ENCODE peak calls at places on chromosomes 1 and 21, in four cellular contexts. R is neuronal stem cell, N is colonic mucosa, W is upper lobe of right lung. B is an unnamed sample. For H3K4me1, the result is how much of the 10 kb centered on the place peaks cover.

GRCh38 chr1:27399251-27399885 is 6.9 kb downstream of the GPR3 start:
- DNase-seq in R (no peak), N (no peak), W (no peak), B (no peak)

GRCh38 chr1:193489191-193489590 is 302.8 kb upstream of the B3GALT2 start:
- DNase-seq in R (no peak), N (no peak), W (no peak), B (no peak)

GRCh38 chr1:12112711-12113161 is 49.6 kb downstream of the TNFRSF8 start:
- DNase-seq in W (no peak), R (no peak), N (no peak), B (no peak)

GRCh38 chr1:99662581-99663208 is 16.8 kb downstream of the PALMD start:
- DNase-seq in W (no peak), N (peak), R (no peak), B (peak)

GRCh38 chr21:42644223-42645208 is 8.9 kb upstream of the PDE9A start:
- DNase-seq in R (no peak), N (no peak), W (no peak), B (no peak)

GRCh38 chr1:99726818-99727217 is 39.6 kb downstream of the FRRS1 start:
- DNase-seq in N (no peak), W (no peak), R (no peak), B (peak)

GRCh38 chr1:205066221-205066818 is 17.9 kb downstream of the TMEM81 start:
- DNase-seq in N (no peak), W (peak), R (no peak), B (no peak)

GRCh38 chr1:94061513-94062443 is 59.2 kb downstream of the ABCA4 start:
- DNase-seq in R (peak), N (peak), W (peak), B (peak)

GRCh38 chr1:30893776-30894507 is 14.6 kb downstream of the SDC3 start:
- DNase-seq in W (no peak), N (no peak), R (peak), B (no peak)

GRCh38 chr21:21147374-21147745 is 149.2 kb downstream of the NCAM2 start:
- DNase-seq in R (no peak), W (no peak), N (no peak), B (no peak)

GRCh38 chr1:162094271-162094670 is 24.8 kb downstream of the NOS1AP start:
- DNase-seq in W (no peak), R (no peak), N (no peak), B (no peak)

GRCh38 chr1:156938813-156939212 is 18.4 kb downstream of the LRRC71 start:
- DNase-seq in N (no peak), R (no peak), W (no peak), B (no peak)

GRCh38 chr21:40616377-40616704 is 230.6 kb downstream of the DSCAM start:
- DNase-seq in N (no peak), W (no peak), R (no peak), B (no peak)

GRCh38 chr1:220527279-220528048 is 472 bp upstream of the MARK1 start:
- DNase-seq in W (no peak), N (peak), R (peak), B (peak)

GRCh38 chr1:191578281-191578680 is 580.0 kb upstream of the RGS18 start:
- DNase-seq in R (no peak), W (no peak), N (no peak), B (no peak)

GRCh38 chr1:172581273-172581672 is 48.3 kb downstream of the SUCO start:
- DNase-seq in N (no peak), W (no peak), R (no peak), B (no peak)

GRCh38 chr1:90919900-90920299 is 101.9 kb downstream of the ZNF644 start:
- DNase-seq in N (no peak), R (no peak), W (no peak), B (no peak)

GRCh38 chr1:119084651-119085262 is 55.7 kb downstream of the WARS2 start:
- DNase-seq in W (no peak), N (no peak), R (no peak), B (no peak)

GRCh38 chr21:44892536-44893277 is 19.2 kb upstream of the PTTG1IP start:
- DNase-seq in N (peak), W (peak), R (peak), B (peak)

GRCh38 chr1:228374711-228375577 is 31.7 kb downstream of the TRIM11 start:
- DNase-seq in R (no peak), N (peak), W (peak), B (no peak)

GRCh38 chr21:18608226-18608625 is 204.6 kb upstream of the TMPRSS15 start:
- DNase-seq in W (no peak), N (no peak), R (no peak), B (no peak)

GRCh38 chr1:97849350-97850339 is 71.2 kb downstream of the DPYD start:
- DNase-seq in R (no peak), N (no peak), W (no peak), B (peak)

GRCh38 chr1:207997486-207998268 is 86.8 kb upstream of the CD34 start:
- DNase-seq in W (peak), N (peak), R (peak), B (peak)

GRCh38 chr1:162720996-162721395 is 69.5 kb upstream of the HSD17B7 start:
- DNase-seq in W (no peak), R (no peak), N (no peak), B (no peak)

GRCh38 chr1:1598051-1598719 is 1.8 kb downstream of the FNDC10 start:
- DNase-seq in N (no peak), R (no peak), W (no peak), B (no peak)

GRCh38 chr1:1779691-1780597 is 1.7 kb upstream of the NADK start:
- DNase-seq in N (peak), R (no peak), W (peak), B (peak)

GRCh38 chr21:31194510-31195293 is 149.4 kb downstream of the TIAM1 start:
- DNase-seq in R (no peak), W (no peak), N (no peak), B (no peak)

GRCh38 chr1:152870831-152871730 is 7.0 kb upstream of the SMCP start:
- DNase-seq in R (peak), N (no peak), W (no peak), B (no peak)

GRCh38 chr1:110343249-110343648 is 4.1 kb downstream of the RBM15 start:
- DNase-seq in N (no peak), R (no peak), W (no peak), B (no peak)

GRCh38 chr1:184449916-184450315 is 63.1 kb downstream of the C1orf21 start:
- DNase-seq in N (no peak), R (no peak), W (no peak), B (no peak)

GRCh38 chr1:92797297-92797696 is 12.4 kb upstream of the EVI5 start:
- DNase-seq in R (no peak), N (no peak), W (no peak), B (no peak)

GRCh38 chr1:229843627-229844238 is 217.7 kb downstream of the URB2 start:
- DNase-seq in N (peak), R (no peak), W (no peak), B (peak)

GRCh38 chr1:201009967-201010645 is 13.4 kb downstream of the KIF21B start:
- DNase-seq in R (peak), W (no peak), N (no peak), B (no peak)

GRCh38 chr1:205507896-205508714 is 3.6 kb downstream of the CDK18 start:
- DNase-seq in N (no peak), R (no peak), W (no peak), B (no peak)

GRCh38 chr1:235253219-235253640 is 74.7 kb downstream of the ARID4B start:
- DNase-seq in N (peak), W (no peak), R (peak), B (peak)

GRCh38 chr1:229231754-229232119 is 39.2 kb upstream of the RAB4A start:
- DNase-seq in W (no peak), R (no peak), N (no peak), B (no peak)

GRCh38 chr1:180534199-180534598 is 24.6 kb upstream of the OVAAL start:
- DNase-seq in R (no peak), W (no peak), N (no peak), B (no peak)

GRCh38 chr1:155967410-155968400 is 10.6 kb downstream of the ARHGEF2 start:
- DNase-seq in W (no peak), N (no peak), R (no peak), B (no peak)

GRCh38 chr1:65958561-65959350 is 166.1 kb downstream of the PDE4B start:
- DNase-seq in N (no peak), R (peak), W (peak), B (peak)

DNA sequence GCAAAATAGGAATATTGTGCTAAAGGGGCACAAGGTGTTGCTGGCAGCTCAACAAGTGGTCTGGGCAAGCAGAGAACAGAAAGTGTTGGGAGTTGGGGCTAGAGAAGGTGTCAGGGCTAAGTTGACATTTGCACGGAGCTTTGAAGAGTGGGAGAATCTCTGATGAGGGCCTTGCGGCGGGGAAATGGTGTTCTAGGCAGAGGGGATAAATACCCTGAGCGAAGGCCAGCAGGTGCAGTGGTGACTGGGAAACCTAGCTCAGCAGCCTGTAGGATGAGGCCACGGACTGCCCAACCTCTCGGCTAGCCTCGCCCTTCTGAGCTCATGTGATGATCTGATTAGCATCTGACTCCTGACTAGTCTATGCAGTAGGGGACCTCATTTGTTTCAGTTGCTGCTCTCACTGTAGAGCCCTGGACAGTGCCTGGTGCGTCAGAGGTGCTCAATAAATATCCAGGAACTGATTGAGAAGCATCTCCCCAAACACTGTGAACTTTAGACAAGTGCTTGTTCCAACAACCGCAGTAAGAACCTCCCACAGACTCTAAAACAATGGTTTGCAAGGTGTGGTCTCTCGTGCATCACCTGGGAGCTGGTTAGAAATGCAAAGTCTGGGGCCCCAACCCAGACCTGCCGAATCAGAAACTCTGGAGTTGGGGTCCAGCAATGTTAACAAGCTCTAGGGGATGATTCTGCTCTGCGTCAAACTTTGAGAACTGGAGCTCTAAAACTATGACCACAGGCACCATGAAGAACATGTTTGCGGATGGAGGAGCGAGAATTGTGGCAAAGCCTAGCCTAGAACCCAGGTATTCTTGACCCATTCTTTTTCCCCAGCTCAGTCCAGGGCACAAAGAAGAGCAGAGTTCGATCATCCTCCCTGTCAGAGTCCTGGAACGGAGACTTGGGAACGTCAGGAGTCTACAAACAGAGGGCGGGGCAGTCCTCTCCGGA is 883 bp upstream of the FOXO6 start:
- DNase-seq in W (peak), R (no peak), N (peak), B (peak)
- H3K4me3 ChIP-seq in W (peak), R (peak), N (peak), B (no peak)

GRCh38 chr1:89725676-89726075 is 92.8 kb downstream of the LRRC8C start:
- DNase-seq in W (no peak), R (no peak), N (no peak), B (no peak)

GRCh38 chr1:89723144-89723543 is 90.2 kb downstream of the LRRC8C start:
- DNase-seq in R (no peak), N (no peak), W (no peak), B (no peak)

GRCh38 chr1:89725016-89725380 is 92.1 kb downstream of the LRRC8C start:
- DNase-seq in W (no peak), R (no peak), N (peak), B (no peak)

GRCh38 chr1:89723863-89724262 is 90.9 kb downstream of the LRRC8C start:
- DNase-seq in W (no peak), R (no peak), N (no peak), B (no peak)

DNA sequence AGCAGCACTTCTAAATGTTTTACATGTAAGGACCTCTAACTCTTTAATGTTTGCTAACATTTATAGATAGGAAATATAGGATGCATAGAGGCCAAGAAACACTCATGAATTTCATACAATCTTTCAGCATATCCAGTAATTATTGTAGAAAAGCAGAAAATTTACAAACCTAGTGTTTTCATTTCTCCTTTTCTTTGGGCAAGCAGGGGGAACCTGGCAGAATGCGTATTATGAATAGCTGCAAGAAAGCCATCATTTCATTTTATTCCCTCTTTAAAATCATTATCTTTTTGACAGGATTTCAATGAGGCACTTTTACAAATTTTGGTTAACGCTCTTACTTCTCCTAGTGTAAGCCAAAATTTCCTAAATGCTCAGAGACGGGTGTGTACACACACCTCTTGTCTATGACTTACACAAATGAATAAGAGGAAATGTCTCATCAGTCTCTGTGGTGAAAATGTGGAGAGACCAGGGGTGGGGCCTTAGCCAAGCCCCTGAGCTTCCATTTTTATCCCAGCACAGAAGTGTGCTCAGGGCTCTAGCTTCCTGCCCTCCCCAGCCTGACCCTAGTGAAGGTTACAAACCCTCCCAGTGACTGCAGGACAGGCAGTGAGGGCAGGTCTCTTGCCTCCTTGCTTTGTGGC is 91.6 kb downstream of the LRRC8C start:
- DNase-seq in R (no peak), W (no peak), N (no peak), B (no peak)
- H3K4me1 ChIP-seq in R (under half), W (under half), N (under half), B (under half)

DNA sequence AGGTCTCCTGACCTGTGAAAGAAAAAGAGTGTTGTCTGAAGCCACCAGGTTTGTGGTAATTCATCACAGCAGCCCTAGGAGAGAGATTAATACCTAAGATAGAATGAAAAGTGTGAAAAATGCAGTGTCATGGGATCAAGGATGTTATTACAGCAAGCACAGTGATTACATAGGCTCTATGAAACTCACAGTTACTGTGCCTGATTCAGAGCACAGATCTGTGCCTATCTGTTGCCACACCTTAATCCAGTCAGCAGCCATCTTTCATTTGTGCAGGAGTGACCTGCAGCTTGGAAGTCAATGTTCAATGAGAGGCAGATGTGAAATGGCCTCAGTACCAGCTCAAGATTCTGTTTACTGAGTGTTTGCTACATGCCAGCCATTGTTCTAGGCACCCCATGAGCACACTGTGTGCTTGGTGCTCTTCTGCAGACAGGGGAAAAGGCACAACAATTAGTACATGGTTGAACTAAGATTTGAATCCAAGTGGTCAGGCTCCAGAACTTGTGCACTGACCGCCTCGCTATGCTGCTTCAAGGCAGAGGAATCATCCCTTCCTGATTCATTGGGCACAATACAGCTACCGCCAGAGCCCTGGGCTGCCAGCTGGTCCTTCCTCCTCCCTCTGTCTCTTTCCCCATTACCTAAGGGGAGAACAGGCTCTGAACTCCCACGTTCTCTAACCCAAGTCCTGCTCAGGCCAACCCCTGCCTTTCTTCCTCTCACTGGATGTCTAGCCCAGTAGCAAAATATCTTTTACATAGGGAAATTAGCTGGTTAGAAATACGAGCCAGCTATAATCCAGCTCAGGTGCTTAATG is 56.2 kb upstream of the NEK2 start:
- DNase-seq in R (no peak), N (no peak), W (no peak), B (peak)
- H3K4me3 ChIP-seq in R (no peak), N (no peak), W (no peak), B (no peak)

DNA sequence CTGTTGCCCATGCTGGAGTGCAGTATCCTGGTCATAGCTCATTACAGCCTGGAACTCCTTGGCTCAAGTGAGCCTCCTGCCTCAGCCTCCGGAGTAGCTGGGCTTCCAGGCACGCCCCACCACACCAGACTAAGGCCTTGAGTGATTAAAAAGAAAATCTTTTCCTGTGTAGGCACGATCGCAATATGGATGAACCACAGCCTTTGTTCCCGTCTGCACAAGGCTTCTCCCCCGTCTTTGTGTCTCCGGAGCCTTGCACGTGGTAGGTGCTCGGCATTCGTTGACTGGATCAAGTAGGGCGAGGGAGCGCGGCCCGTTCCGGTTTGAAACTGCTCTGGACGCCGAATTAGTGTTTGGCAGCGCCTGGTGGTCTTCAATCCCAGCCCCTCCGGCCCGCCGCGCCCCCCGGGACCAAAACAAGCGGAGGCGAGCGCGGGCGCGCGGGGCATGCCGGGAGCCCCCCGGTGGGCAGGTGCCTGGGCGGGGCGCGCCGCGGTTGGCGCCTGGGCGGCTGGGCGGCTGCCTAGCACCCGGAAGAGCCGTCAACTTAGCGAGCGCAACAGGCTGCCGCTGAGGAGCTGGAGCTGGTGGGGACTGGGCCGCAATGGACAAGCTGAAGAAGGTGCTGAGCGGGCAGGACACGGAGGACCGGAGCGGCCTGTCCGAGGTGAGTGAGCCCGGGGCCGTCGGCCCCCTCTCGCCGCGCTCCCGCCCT is at the start of gene SFT2D2:
- DNase-seq in N (peak), W (peak), R (peak), B (peak)
- H3K4me1 ChIP-seq in N (under half), W (under half), R (under half), B (under half)

GRCh38 chr1:84300501-84300900 is 1.0 kb upstream of the SAMD13 start:
- DNase-seq in R (no peak), W (no peak), N (no peak), B (no peak)
- H3K4me3 ChIP-seq in R (no peak), W (no peak), N (peak), B (no peak)

DNA sequence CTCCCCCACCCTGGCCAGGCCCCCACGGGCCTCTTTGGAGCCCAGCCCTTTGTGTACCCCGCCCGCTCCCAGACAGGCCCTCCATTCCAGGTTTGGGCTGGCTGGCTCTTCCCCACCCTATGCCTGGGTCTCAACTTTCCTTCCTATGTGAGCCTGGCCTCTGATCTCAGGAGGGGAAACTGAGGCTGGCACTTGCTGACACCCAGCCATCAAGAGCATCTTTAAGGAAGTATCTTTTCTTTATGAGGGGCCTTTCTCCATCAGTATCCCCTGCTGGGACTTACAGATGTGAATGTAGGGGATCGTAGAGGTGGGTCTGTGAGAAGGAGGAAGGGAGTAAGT is 5.6 kb downstream of the NECTIN4 start:
- DNase-seq in R (no peak), N (no peak), W (no peak), B (no peak)
- H3K4me1 ChIP-seq in R (under half), N (under half), W (under half), B (under half)

B was measured in small intestine.